ENCODE peak calls at places on chromosomes 7 and 10, in eight cellular contexts. K, W, U, E, B, V, J and X are unnamed samples.

GRCh38 chr10:34186740-34187139 is 628.4 kb downstream of the PARD3 start:
- DNase-seq in K (no peak), W (no peak), U (no peak), E (no peak), B (no peak), V (no peak), J (no peak), X (no peak)

GRCh38 chr7:50436133-50436802 is 13.9 kb downstream of the FIGNL1 start:
- DNase-seq in K (no peak), W (peak; percentile 59), U (no peak), E (no peak), B (no peak), V (peak; percentile 82), J (peak; percentile 80), X (no peak)

GRCh38 chr10:62506371-62506770 is 132.2 kb downstream of the ZNF365 start:
- DNase-seq in K (no peak), W (no peak), U (no peak), E (no peak), B (no peak), V (no peak), J (no peak), X (no peak)

GRCh38 chr7:101912711-101913110 is 95.3 kb downstream of the CUX1 start:
- DNase-seq in K (no peak), W (no peak), U (no peak), E (peak; percentile 65), B (no peak), V (peak; percentile 35), J (no peak), X (no peak)

GRCh38 chr7:319267-319661 is 29.3 kb downstream of the FOXL3 start:
- DNase-seq in K (no peak), W (no peak), U (no peak), E (no peak), B (peak; percentile 51), V (no peak), J (no peak), X (peak; percentile 8)

GRCh38 chr7:159114096-159114495 is 30.6 kb downstream of the VIPR2 start:
- DNase-seq in K (no peak), W (no peak), U (no peak), E (no peak), B (no peak), V (no peak), J (no peak), X (no peak)

GRCh38 chr7:117875566-117875965 is 2.3 kb upstream of the CTTNBP2 start:
- DNase-seq in K (no peak), W (no peak), U (no peak), E (no peak), B (no peak), V (peak; percentile 28), J (peak; percentile 42), X (no peak)

GRCh38 chr10:103458720-103459119 is at the start of gene CALHM1:
- DNase-seq in K (no peak), W (no peak), U (no peak), E (no peak), B (no peak), V (no peak), J (no peak), X (no peak)

GRCh38 chr7:84783161-84783803 is 403.6 kb downstream of the SEMA3D start:
- DNase-seq in K (no peak), W (no peak), U (no peak), E (no peak), B (no peak), V (peak; percentile 39), J (peak; percentile 60), X (no peak)

GRCh38 chr7:143337216-143337615 is 21.3 kb downstream of the CLCN1 start:
- DNase-seq in K (no peak), W (no peak), U (no peak), E (no peak), B (no peak), V (no peak), J (no peak), X (no peak)

GRCh38 chr7:14389052-14389988 is 399.9 kb upstream of the ETV1 start:
- DNase-seq in K (no peak), W (no peak), U (no peak), E (no peak), B (no peak), V (no peak), J (no peak), X (no peak)

GRCh38 chr7:150830957-150831356 is 21.4 kb upstream of the AOC1 start:
- DNase-seq in K (no peak), W (no peak), U (no peak), E (no peak), B (peak; percentile 76), V (no peak), J (no peak), X (no peak)

GRCh38 chr7:2281556-2281955 is 32.7 kb downstream of the SNX8 start:
- DNase-seq in K (no peak), W (no peak), U (no peak), E (peak; percentile 66), B (no peak), V (peak; percentile 55), J (peak; percentile 57), X (peak; percentile 16)

GRCh38 chr10:128463991-128464755 is 337.9 kb upstream of the MKI67 start:
- DNase-seq in K (no peak), W (peak; percentile 67), U (peak; percentile 76), E (peak; percentile 27), B (no peak), V (peak; percentile 63), J (peak; percentile 63), X (peak; percentile 83)

GRCh38 chr10:60944159-60944909 is at the start of gene RHOBTB1:
- DNase-seq in K (no peak), W (peak; percentile 52), U (peak; percentile 91), E (peak; percentile 82), B (peak; percentile 80), V (peak; percentile 83), J (peak; percentile 80), X (peak; percentile 56)

GRCh38 chr10:89476676-89477075 is 58.7 kb downstream of the SLC16A12 start:
- DNase-seq in K (no peak), W (no peak), U (peak; percentile 74), E (no peak), B (no peak), V (peak; percentile 12), J (peak; percentile 97), X (no peak)

GRCh38 chr10:132447446-132448247 is 50.6 kb downstream of the PWWP2B start:
- DNase-seq in K (peak; percentile 80), W (peak; percentile 97), U (peak; percentile 81), E (no peak), B (peak; percentile 82), V (peak; percentile 71), J (peak; percentile 87), X (peak; percentile 86)

GRCh38 chr7:131235489-131236317 is 92.0 kb upstream of the MKLN1 start:
- DNase-seq in K (peak; percentile 71), W (peak; percentile 96), U (no peak), E (no peak), B (no peak), V (peak; percentile 100), J (peak; percentile 99), X (peak; percentile 93)

GRCh38 chr10:119138341-119139306 is 26.9 kb downstream of the SFXN4 start:
- DNase-seq in K (no peak), W (no peak), U (no peak), E (no peak), B (no peak), V (no peak), J (no peak), X (no peak)

GRCh38 chr10:107163086-107163880 is 1.2 kb downstream of the SORCS1 start:
- DNase-seq in K (no peak), W (no peak), U (no peak), E (no peak), B (no peak), V (no peak), J (no peak), X (no peak)

GRCh38 chr10:124744047-124744687 is at the start of gene FAM53B:
- DNase-seq in K (peak; percentile 88), W (peak; percentile 63), U (peak; percentile 93), E (peak; percentile 84), B (peak; percentile 89), V (peak; percentile 72), J (peak; percentile 78), X (peak; percentile 61)

GRCh38 chr10:79073784-79074432 is 5.1 kb downstream of the ZMIZ1 start:
- DNase-seq in K (no peak), W (no peak), U (peak; percentile 79), E (peak; percentile 72), B (peak; percentile 81), V (peak; percentile 76), J (peak; percentile 69), X (no peak)

GRCh38 chr10:79072041-79072441 is 3.3 kb downstream of the ZMIZ1 start:
- DNase-seq in K (no peak), W (no peak), U (no peak), E (no peak), B (no peak), V (peak; percentile 38), J (no peak), X (no peak)

GRCh38 chr10:79074732-79075131 is 6.0 kb downstream of the ZMIZ1 start:
- DNase-seq in K (no peak), W (peak; percentile 37), U (peak; percentile 74), E (no peak), B (peak; percentile 86), V (no peak), J (no peak), X (no peak)

GRCh38 chr10:79071535-79071923 is 2.8 kb downstream of the ZMIZ1 start:
- DNase-seq in K (no peak), W (no peak), U (no peak), E (no peak), B (no peak), V (no peak), J (no peak), X (no peak)

GRCh38 chr10:79072994-79073654 is 4.4 kb downstream of the ZMIZ1 start:
- DNase-seq in K (no peak), W (no peak), U (no peak), E (no peak), B (no peak), V (no peak), J (peak; percentile 23), X (no peak)
- TF ChIP-seq CTCF in K (no peak), W (peak; percentile 4), U (no peak), E (no peak), B (no peak), V (peak; percentile 26), J (peak; percentile 31), X (no peak)

DNA sequence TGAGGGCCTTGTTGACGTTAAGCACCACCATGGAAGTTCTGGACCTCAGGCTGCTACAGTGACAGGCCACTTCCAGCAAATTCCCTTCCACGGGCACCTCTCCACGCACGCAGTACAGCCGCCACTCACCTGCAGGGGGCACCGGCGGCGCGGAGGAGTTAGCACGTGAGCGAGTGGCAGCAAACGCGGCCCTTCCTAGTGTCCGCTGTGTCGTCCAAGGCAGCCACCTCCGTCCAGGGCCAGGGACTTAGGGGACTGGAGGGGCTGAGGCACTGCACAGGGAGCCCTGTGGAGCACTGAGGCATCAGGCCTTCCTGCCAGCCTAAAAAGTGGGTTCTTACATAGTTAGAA is 164.4 kb downstream of the SVIL start:
- DNase-seq in K (no peak), W (no peak), U (no peak), E (no peak), B (no peak), V (no peak), J (peak; percentile 22), X (no peak)
- TF ChIP-seq CTCF in K (peak; percentile 24), W (peak; percentile 37), U (peak; percentile 24), E (no peak), B (no peak), V (peak; percentile 19), J (peak; percentile 63), X (peak; percentile 26)

GRCh38 chr7:137109966-137110930 is 233.3 kb downstream of the PTN start:
- DNase-seq in K (no peak), W (peak; percentile 38), U (no peak), E (no peak), B (no peak), V (peak; percentile 68), J (peak; percentile 62), X (no peak)
- TF ChIP-seq CTCF in K (no peak), W (no peak), U (no peak), E (no peak), B (no peak), V (no peak), J (peak; percentile 19), X (no peak)

GRCh38 chr7:100719523-100720319 is 547 bp upstream of the EPO start:
- DNase-seq in K (no peak), W (peak; percentile 28), U (no peak), E (no peak), B (no peak), V (peak; percentile 51), J (peak; percentile 57), X (no peak)
- TF ChIP-seq CTCF in K (no peak), W (peak; percentile 76), U (no peak), E (no peak), B (no peak), V (peak; percentile 51), J (peak; percentile 50), X (no peak)